ENCODE peak calls at places on chromosomes 7 and 10, in nine cellular contexts. W is progenitor cell of endocrine pancreas, K is fibroblast of pulmonary artery, V is breast epithelium, R is chondrocyte, X is AG09309, O is bronchial epithelial cell, H is heart left ventricle, U is fibroblast of lung. S is an unnamed sample.

GRCh38 chr7:43303740-43304241 is 191.3 kb downstream of the HECW1 start:
- DNase-seq in U (no peak), W (no peak), R (no peak), K (peak), H (no peak), X (no peak), V (no peak), O (peak), S (no peak)

GRCh38 chr10:92848037-92848440 is 281 bp upstream of the EXOC6 start:
- DNase-seq in W (no peak), K (no peak), H (no peak), R (no peak), V (no peak), U (no peak), O (no peak), X (no peak), S (no peak)

GRCh38 chr7:26508481-26508880 is 216.8 kb downstream of the SNX10 start:
- DNase-seq in O (no peak), W (no peak), K (no peak), V (no peak), H (no peak), R (no peak), X (no peak), U (no peak), S (peak)

GRCh38 chr10:62196528-62196927 is 72.1 kb downstream of the RTKN2 start:
- DNase-seq in V (no peak), O (no peak), W (no peak), U (no peak), K (no peak), H (no peak), R (no peak), X (no peak), S (no peak)

GRCh38 chr7:124996778-124997177 is 67.2 kb upstream of the POT1 start:
- DNase-seq in O (peak), W (no peak), V (no peak), H (no peak), R (no peak), U (peak), K (no peak), X (no peak), S (no peak)

GRCh38 chr7:149284343-149284742 is 22.3 kb downstream of the ZNF783 start:
- DNase-seq in H (no peak), U (no peak), X (no peak), K (no peak), V (no peak), W (no peak), O (no peak), R (no peak), S (no peak)

GRCh38 chr10:130230611-130231010 is 94.4 kb downstream of the GLRX3 start:
- DNase-seq in U (no peak), R (no peak), V (no peak), W (no peak), H (no peak), X (no peak), K (no peak), O (no peak), S (no peak)

GRCh38 chr7:105268511-105269392 is 120.0 kb downstream of the SRPK2 start:
- DNase-seq in U (peak), K (peak), X (no peak), O (peak), R (no peak), V (no peak), H (no peak), W (no peak), S (peak)

GRCh38 chr7:102253973-102254370 is 32.7 kb upstream of the SH2B2 start:
- DNase-seq in O (no peak), H (no peak), X (no peak), R (no peak), W (no peak), U (no peak), V (no peak), K (no peak), S (no peak)

GRCh38 chr10:15821046-15821683 is 39.1 kb downstream of the MINDY3 start:
- DNase-seq in H (no peak), W (no peak), U (no peak), O (no peak), X (no peak), R (no peak), V (no peak), K (no peak), S (no peak)

GRCh38 chr10:70115948-70116682 is 16.5 kb downstream of the AIFM2 start:
- DNase-seq in V (peak), U (peak), X (no peak), O (peak), W (peak), R (no peak), K (peak), H (no peak), S (no peak)

GRCh38 chr7:41705109-41705871 is 2.4 kb upstream of the INHBA start:
- DNase-seq in V (peak), W (peak), X (peak), O (peak), K (peak), U (peak), H (peak), R (peak), S (peak)

GRCh38 chr10:80462277-80462985 is 8.3 kb downstream of the TSPAN14 start:
- DNase-seq in U (peak), O (no peak), W (no peak), R (no peak), X (no peak), K (peak), V (no peak), H (no peak), S (no peak)

GRCh38 chr7:99944508-99945070 is 15.2 kb upstream of the GJC3 start:
- DNase-seq in V (no peak), H (no peak), O (no peak), X (no peak), K (no peak), U (no peak), W (no peak), R (no peak), S (no peak)

GRCh38 chr7:99947608-99948007 is 18.2 kb upstream of the GJC3 start:
- DNase-seq in O (no peak), W (no peak), K (no peak), V (no peak), X (no peak), R (no peak), H (no peak), U (no peak), S (no peak)

GRCh38 chr7:99953649-99954048 is 22.2 kb downstream of the AZGP1 start:
- DNase-seq in K (peak), R (no peak), O (peak), V (peak), U (peak), X (peak), H (no peak), W (no peak), S (peak)

GRCh38 chr7:99955247-99955646 is 20.6 kb downstream of the AZGP1 start:
- DNase-seq in R (no peak), W (no peak), U (no peak), H (no peak), O (peak), X (no peak), V (peak), K (no peak), S (peak)

GRCh38 chr7:99949645-99950228 is 20.3 kb upstream of the GJC3 start:
- DNase-seq in X (no peak), V (no peak), R (no peak), H (no peak), O (peak), U (peak), W (no peak), K (peak), S (no peak)
- TF ChIP-seq CTCF in X (peak), V (peak), R (peak), H (peak), O (no peak), U (peak), W (no peak), K (peak), S (peak)

GRCh38 chr7:5423844-5424688 is 432 bp upstream of the TNRC18 start:
- DNase-seq in X (peak), V (peak), U (peak), O (peak), H (peak), W (peak), R (no peak), K (peak), S (peak)

GRCh38 chr7:5423272-5423843 is at the start of gene TNRC18:
- DNase-seq in O (no peak), H (no peak), K (no peak), R (no peak), V (peak), X (no peak), U (no peak), W (peak), S (no peak)

GRCh38 chr7:5421626-5422323 is 1.9 kb downstream of the TNRC18 start:
- DNase-seq in O (no peak), K (peak), U (peak), R (no peak), W (peak), V (peak), X (no peak), H (peak), S (peak)

GRCh38 chr7:5420841-5421625 is 2.6 kb downstream of the TNRC18 start:
- DNase-seq in R (no peak), U (no peak), V (no peak), O (no peak), W (peak), H (peak), X (no peak), K (no peak), S (peak)

DNA sequence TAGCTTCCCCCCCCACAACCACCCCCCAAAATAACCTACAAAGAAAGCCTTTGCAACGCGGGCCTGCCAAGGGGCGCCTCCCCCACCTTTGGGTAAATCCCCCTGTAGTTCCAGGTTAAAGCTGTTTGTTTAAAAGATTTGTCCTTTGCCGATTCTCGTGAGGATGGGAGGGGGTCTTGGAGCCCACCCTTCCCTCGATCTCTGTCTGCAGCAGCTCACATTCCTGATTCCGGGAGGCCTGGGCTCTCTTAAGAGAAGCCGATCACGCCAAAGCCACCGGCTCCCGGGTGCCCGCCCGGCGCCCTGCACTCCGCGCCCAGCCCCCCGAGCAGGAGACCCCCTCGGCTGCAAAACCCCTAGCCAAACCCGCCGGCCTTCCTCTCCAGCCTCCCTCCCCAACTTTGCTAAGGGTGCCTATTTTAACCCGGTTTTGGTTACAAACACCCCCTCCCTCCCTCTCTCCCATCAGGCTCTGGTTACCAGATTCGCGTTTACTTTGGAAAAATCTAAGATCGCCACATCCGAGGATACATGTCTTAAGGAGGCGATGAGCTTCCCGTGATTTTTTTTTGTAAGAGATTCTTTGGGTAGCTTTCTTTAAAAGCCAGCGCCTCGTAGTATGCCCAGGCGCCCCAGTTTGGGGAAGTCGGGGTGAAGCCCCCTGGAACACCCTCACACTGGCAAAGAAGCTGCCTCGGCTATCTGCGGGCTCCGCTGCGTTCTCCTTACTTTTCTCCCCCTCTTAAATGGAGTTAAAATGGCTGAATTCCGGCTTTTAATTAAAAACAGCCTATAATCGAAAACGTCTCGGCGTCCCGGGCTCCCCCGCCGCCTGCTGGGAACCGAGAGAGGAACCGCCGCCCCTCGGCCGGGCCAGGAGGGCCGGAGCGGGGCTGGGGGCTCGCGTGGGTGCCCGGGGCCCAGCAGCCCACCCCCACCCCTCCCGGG is 1.0 kb downstream of the TNRC18 start:
- DNase-seq in W (no peak), O (no peak), U (peak), R (no peak), X (no peak), K (no peak), V (no peak), H (no peak), S (peak)
- TF ChIP-seq CTCF in W (peak), O (peak), U (no peak), R (peak), X (peak), K (no peak), V (no peak), H (no peak), S (no peak)

GRCh38 chr7:14332155-14332554 is 342.7 kb upstream of the ETV1 start:
- DNase-seq in U (peak), H (peak), W (no peak), R (no peak), V (no peak), K (peak), O (peak), X (peak), S (no peak)
- TF ChIP-seq CTCF in U (no peak), H (no peak), W (no peak), R (no peak), V (no peak), K (no peak), O (no peak), X (no peak), S (no peak)

GRCh38 chr7:154698726-154699291 is 304.1 kb downstream of the PAXIP1 start:
- DNase-seq in O (no peak), X (no peak), H (no peak), R (no peak), W (no peak), U (no peak), V (no peak), K (no peak), S (no peak)
- TF ChIP-seq CTCF in O (no peak), X (no peak), H (no peak), R (no peak), W (peak), U (no peak), V (no peak), K (no peak), S (peak)